ENCODE peak calls at places on chromosomes 2 and 18, in four cellular contexts. One of them, this sample, is unnamed.

GRCh38 chr2:234102112-234102511 is 51.6 kb downstream of the SPP2 start:
- DNase-seq in K562: no peak
- DNase-seq in HepG2: peak; percentile 34
- DNase-seq in H1: no peak
- DNase-seq in this sample: no peak

GRCh38 chr2:36659872-36660312 is 36.6 kb upstream of the VIT start:
- DNase-seq in HepG2: peak; percentile 95
- DNase-seq in K562: no peak
- DNase-seq in H1: no peak
- DNase-seq in this sample: no peak

GRCh38 chr18:45723921-45724320 is at the start of gene SLC14A1:
- DNase-seq in H1: no peak
- DNase-seq in K562: no peak
- DNase-seq in HepG2: no peak
- DNase-seq in this sample: no peak

GRCh38 chr2:227890495-227891079 is 19.2 kb downstream of the DAW1 start:
- DNase-seq in K562: peak; percentile 45
- DNase-seq in H1: no peak
- DNase-seq in HepG2: peak; percentile 53
- DNase-seq in this sample: no peak

GRCh38 chr18:3319894-3320438 is 58.0 kb downstream of the MYL12B start:
- DNase-seq in K562: no peak
- DNase-seq in HepG2: no peak
- DNase-seq in H1: no peak
- DNase-seq in this sample: no peak

GRCh38 chr2:72981516-72981915 is 64.2 kb downstream of the EMX1 start:
- DNase-seq in HepG2: no peak
- DNase-seq in H1: no peak
- DNase-seq in K562: no peak
- DNase-seq in this sample: no peak

GRCh38 chr2:42879116-42879705 is 86.8 kb upstream of the HAAO start:
- DNase-seq in K562: no peak
- DNase-seq in HepG2: no peak
- DNase-seq in H1: no peak
- DNase-seq in this sample: no peak

GRCh38 chr18:4455113-4455811 is at the start of gene DLGAP1:
- DNase-seq in HepG2: peak; percentile 1
- DNase-seq in H1: no peak
- DNase-seq in K562: no peak
- DNase-seq in this sample: peak; percentile 83

GRCh38 chr2:71932780-71933466 is 214.7 kb downstream of the CYP26B1 start:
- DNase-seq in K562: no peak
- DNase-seq in H1: peak; percentile 35
- DNase-seq in HepG2: no peak
- DNase-seq in this sample: no peak

GRCh38 chr2:232085826-232086425 is 124.4 kb downstream of the DIS3L2 start:
- DNase-seq in H1: no peak
- DNase-seq in HepG2: no peak
- DNase-seq in K562: no peak
- DNase-seq in this sample: no peak

GRCh38 chr18:38297910-38298309 is 732.3 kb upstream of the CELF4 start:
- DNase-seq in HepG2: no peak
- DNase-seq in K562: no peak
- DNase-seq in H1: no peak
- DNase-seq in this sample: no peak

GRCh38 chr18:13563390-13563805 is 163.0 kb downstream of the FAM210A start:
- DNase-seq in HepG2: no peak
- DNase-seq in H1: no peak
- DNase-seq in K562: no peak
- DNase-seq in this sample: no peak

GRCh38 chr2:151860210-151860609 is 32.0 kb upstream of the ARL5A start:
- DNase-seq in HepG2: no peak
- DNase-seq in K562: no peak
- DNase-seq in H1: no peak
- DNase-seq in this sample: no peak

GRCh38 chr2:47039502-47039870 is 115.6 kb downstream of the STPG4 start:
- DNase-seq in K562: no peak
- DNase-seq in H1: no peak
- DNase-seq in HepG2: no peak
- DNase-seq in this sample: no peak

GRCh38 chr18:75364512-75364911 is 63.0 kb downstream of the SMIM21 start:
- DNase-seq in H1: no peak
- DNase-seq in HepG2: no peak
- DNase-seq in K562: no peak
- DNase-seq in this sample: no peak

GRCh38 chr2:97735161-97735561 is 21.8 kb downstream of the ZAP70 start:
- DNase-seq in K562: no peak
- DNase-seq in H1: no peak
- DNase-seq in HepG2: no peak
- DNase-seq in this sample: no peak

GRCh38 chr2:206031162-206031784 is 54.7 kb downstream of the INO80D start:
- DNase-seq in H1: no peak
- DNase-seq in HepG2: no peak
- DNase-seq in K562: no peak
- DNase-seq in this sample: no peak

GRCh38 chr2:43370146-43370545 is 143.7 kb upstream of the ZFP36L2 start:
- DNase-seq in K562: no peak
- DNase-seq in H1: no peak
- DNase-seq in HepG2: no peak
- DNase-seq in this sample: no peak

GRCh38 chr2:216015722-216016464 is 2.5 kb upstream of the MREG start:
- DNase-seq in K562: peak; percentile 17
- DNase-seq in HepG2: no peak
- DNase-seq in H1: no peak
- DNase-seq in this sample: no peak

GRCh38 chr2:21123473-21124393 is at the start of gene TDRD15:
- DNase-seq in H1: no peak
- DNase-seq in K562: peak; percentile 4
- DNase-seq in HepG2: no peak
- DNase-seq in this sample: no peak

GRCh38 chr2:219017166-219017931 is 24.0 kb downstream of the CFAP65 start:
- DNase-seq in HepG2: no peak
- DNase-seq in H1: no peak
- DNase-seq in K562: no peak
- DNase-seq in this sample: no peak

GRCh38 chr18:45527891-45528290 is 87.4 kb upstream of the SLC14A2 start:
- DNase-seq in HepG2: no peak
- DNase-seq in H1: no peak
- DNase-seq in K562: no peak
- DNase-seq in this sample: no peak

GRCh38 chr2:207474871-207475485 is 54.8 kb upstream of the CREB1 start:
- DNase-seq in HepG2: peak; percentile 47
- DNase-seq in H1: no peak
- DNase-seq in K562: peak; percentile 53
- DNase-seq in this sample: no peak

GRCh38 chr18:45993441-45993840 is 26.3 kb upstream of the EPG5 start:
- DNase-seq in H1: no peak
- DNase-seq in HepG2: no peak
- DNase-seq in K562: no peak
- DNase-seq in this sample: no peak

GRCh38 chr2:143375376-143375880 is 246.2 kb downstream of the ARHGAP15 start:
- DNase-seq in HepG2: no peak
- DNase-seq in H1: no peak
- DNase-seq in K562: no peak
- DNase-seq in this sample: no peak

GRCh38 chr2:24832526-24832925 is 39.3 kb downstream of the CENPO start:
- DNase-seq in H1: no peak
- DNase-seq in HepG2: no peak
- DNase-seq in K562: no peak
- DNase-seq in this sample: no peak

GRCh38 chr18:24068945-24069693 is 54.6 kb downstream of the TTC39C start:
- DNase-seq in HepG2: no peak
- DNase-seq in H1: no peak
- DNase-seq in K562: no peak
- DNase-seq in this sample: no peak

GRCh38 chr2:164969909-164970690 is 14.8 kb upstream of the SLC38A11 start:
- DNase-seq in H1: no peak
- DNase-seq in K562: no peak
- DNase-seq in HepG2: no peak
- DNase-seq in this sample: no peak

GRCh38 chr2:128448331-128449225 is 129.9 kb upstream of the HS6ST1 start:
- DNase-seq in H1: peak; percentile 43
- DNase-seq in HepG2: no peak
- DNase-seq in K562: no peak
- DNase-seq in this sample: no peak

GRCh38 chr2:183037281-183037659 is 987 bp downstream of the NCKAP1 start:
- DNase-seq in HepG2: peak; percentile 20
- DNase-seq in K562: peak; percentile 57
- DNase-seq in H1: no peak
- DNase-seq in this sample: no peak

GRCh38 chr2:134226561-134226960 is 27.3 kb upstream of the MGAT5 start:
- DNase-seq in H1: no peak
- DNase-seq in K562: no peak
- DNase-seq in HepG2: no peak
- DNase-seq in this sample: no peak

GRCh38 chr18:50632895-50633515 is 73.1 kb downstream of the MAPK4 start:
- DNase-seq in K562: no peak
- DNase-seq in H1: no peak
- DNase-seq in HepG2: no peak
- DNase-seq in this sample: no peak

DNA sequence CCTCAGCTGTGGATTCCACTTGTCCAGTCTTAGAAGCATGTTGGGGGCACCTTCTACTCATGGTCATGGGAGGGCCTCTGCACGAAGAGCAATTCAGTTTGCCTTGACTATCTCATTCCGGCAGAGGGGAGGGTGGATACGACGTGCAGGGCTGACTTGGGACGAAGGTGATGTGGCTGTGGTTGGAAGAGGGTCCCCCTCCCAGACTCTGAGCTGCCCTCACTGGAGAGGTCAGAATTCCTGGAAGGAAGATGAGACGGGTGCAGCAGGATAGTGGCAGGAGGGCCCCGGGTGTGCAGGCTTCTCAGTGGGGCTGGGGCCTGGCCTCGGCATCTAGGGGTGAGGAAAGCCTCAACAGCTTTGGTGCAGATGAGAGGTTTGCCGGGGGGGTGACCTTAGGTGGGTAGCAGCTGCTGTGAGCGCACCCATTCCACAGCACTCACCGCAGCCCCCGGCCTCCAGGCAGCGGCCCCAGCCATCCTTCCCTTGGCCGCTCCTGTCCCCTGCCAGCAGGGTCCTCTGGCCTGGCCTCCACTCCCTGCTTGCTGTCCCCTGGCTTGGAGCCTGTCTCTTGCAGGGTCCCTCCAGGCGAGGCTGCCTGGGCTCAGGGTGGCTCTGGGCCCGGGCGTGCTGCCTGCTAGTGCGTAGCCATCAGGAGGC is 3.2 kb downstream of the RNPEPL1 start:
- DNase-seq in K562: no peak
- DNase-seq in HepG2: no peak
- DNase-seq in H1: no peak
- DNase-seq in this sample: peak; percentile 6
- TF ChIP-seq JUN in K562: no peak
- TF ChIP-seq JUN in HepG2: no peak
- TF ChIP-seq JUN in H1: no peak
- TF ChIP-seq JUN in this sample: no peak

GRCh38 chr2:61277756-61278155 is 115.8 kb downstream of the C2orf74 start:
- DNase-seq in H1: no peak
- DNase-seq in HepG2: no peak
- DNase-seq in K562: no peak
- DNase-seq in this sample: no peak

GRCh38 chr2:61266653-61267505 is 104.9 kb downstream of the C2orf74 start:
- DNase-seq in H1: no peak
- DNase-seq in K562: no peak
- DNase-seq in HepG2: peak; percentile 81
- DNase-seq in this sample: no peak

GRCh38 chr2:61275575-61276184 is 113.7 kb downstream of the C2orf74 start:
- DNase-seq in H1: no peak
- DNase-seq in K562: no peak
- DNase-seq in HepG2: no peak
- DNase-seq in this sample: no peak

GRCh38 chr2:61268249-61268648 is 106.3 kb downstream of the C2orf74 start:
- DNase-seq in H1: no peak
- DNase-seq in K562: peak; percentile 11
- DNase-seq in HepG2: no peak
- DNase-seq in this sample: no peak

GRCh38 chr2:61272421-61273070 is 110.6 kb downstream of the C2orf74 start:
- DNase-seq in H1: no peak
- DNase-seq in K562: no peak
- DNase-seq in HepG2: no peak
- DNase-seq in this sample: no peak
- TF ChIP-seq SP1 in H1: no peak
- TF ChIP-seq SP1 in K562: no peak
- TF ChIP-seq SP1 in HepG2: no peak
- TF ChIP-seq SP1 in this sample: no peak

DNA sequence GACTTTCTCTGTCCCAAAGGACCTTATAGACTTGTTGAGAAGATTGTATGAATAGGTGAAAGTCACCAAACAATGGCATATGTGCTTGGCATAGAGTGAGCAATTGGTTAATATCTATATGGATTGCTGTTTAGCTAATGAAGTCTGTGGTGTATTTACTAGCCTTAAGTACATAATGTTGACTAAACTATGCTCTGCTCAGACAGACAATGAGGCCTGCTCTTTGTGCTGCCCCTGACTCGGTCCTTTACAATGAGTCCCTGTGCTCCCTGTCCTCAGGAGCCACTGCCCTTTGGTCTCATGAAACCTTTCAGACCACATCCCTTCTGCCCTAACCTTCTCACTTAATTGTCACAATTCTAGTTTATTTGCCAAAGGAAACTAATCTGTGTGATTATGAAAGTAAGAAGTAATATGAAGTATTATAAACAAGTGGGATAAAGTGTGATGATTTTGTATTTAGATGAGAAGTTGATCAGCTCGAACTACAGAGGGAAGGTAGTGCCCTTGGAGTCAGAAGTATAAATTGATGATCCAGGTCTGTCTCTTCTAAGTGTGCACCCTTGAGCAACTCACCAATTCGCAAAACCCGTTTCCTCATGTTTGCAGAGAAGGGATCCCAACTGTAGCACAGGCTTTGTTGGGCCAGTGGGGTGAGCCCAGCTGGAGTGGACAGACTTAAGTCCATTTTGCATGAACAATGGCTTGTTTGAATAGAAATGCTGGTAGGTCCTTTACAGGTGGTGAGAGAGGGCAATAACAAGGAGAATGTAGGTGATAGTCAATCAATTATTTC is 21.0 kb upstream of the HNMT start:
- DNase-seq in K562: no peak
- DNase-seq in H1: no peak
- DNase-seq in HepG2: peak; percentile 100
- DNase-seq in this sample: no peak
- TF ChIP-seq JUN in K562: no peak
- TF ChIP-seq JUN in H1: no peak
- TF ChIP-seq JUN in HepG2: peak; percentile 77
- TF ChIP-seq JUN in this sample: no peak

GRCh38 chr2:30294147-30294546 is 62.8 kb downstream of the LBH start:
- DNase-seq in K562: no peak
- DNase-seq in HepG2: no peak
- DNase-seq in H1: no peak
- DNase-seq in this sample: no peak
- TF ChIP-seq SP1 in K562: no peak
- TF ChIP-seq SP1 in HepG2: no peak
- TF ChIP-seq SP1 in H1: no peak
- TF ChIP-seq SP1 in this sample: no peak

GRCh38 chr2:54478899-54479298 is 22.8 kb downstream of the SPTBN1 start:
- DNase-seq in K562: no peak
- DNase-seq in H1: no peak
- DNase-seq in HepG2: no peak
- DNase-seq in this sample: no peak
- TF ChIP-seq JUN in K562: no peak
- TF ChIP-seq JUN in H1: no peak
- TF ChIP-seq JUN in HepG2: no peak
- TF ChIP-seq JUN in this sample: no peak

GRCh38 chr2:221716434-221717303 is 144.6 kb upstream of the EPHA4 start:
- DNase-seq in HepG2: no peak
- DNase-seq in K562: no peak
- DNase-seq in H1: no peak
- DNase-seq in this sample: no peak
- TF ChIP-seq SP1 in HepG2: no peak
- TF ChIP-seq SP1 in K562: no peak
- TF ChIP-seq SP1 in H1: no peak
- TF ChIP-seq SP1 in this sample: no peak